ENCODE peak calls at places on chromosomes 3 and 15, in ten cellular contexts. One of them, this sample, is unnamed.

GRCh38 chr3:30073622-30074021 is 532.8 kb upstream of the TGFBR2 start:
- DNase-seq in psoas muscle: no peak
- DNase-seq in cardiac muscle cell: peak
- DNase-seq in SK-N-SH: peak
- DNase-seq in HCT116: peak
- DNase-seq in CD8-positive, alpha-beta T cell: no peak
- DNase-seq in colonic mucosa: peak
- DNase-seq in AG04450: no peak
- DNase-seq in HFF-Myc: peak
- DNase-seq in fibroblast of pulmonary artery: peak
- DNase-seq in this sample: no peak

GRCh38 chr15:38231430-38231829 is 21.2 kb upstream of the SPRED1 start:
- DNase-seq in AG04450: no peak
- DNase-seq in SK-N-SH: no peak
- DNase-seq in colonic mucosa: no peak
- DNase-seq in CD8-positive, alpha-beta T cell: no peak
- DNase-seq in psoas muscle: no peak
- DNase-seq in fibroblast of pulmonary artery: no peak
- DNase-seq in HFF-Myc: no peak
- DNase-seq in cardiac muscle cell: no peak
- DNase-seq in HCT116: no peak
- DNase-seq in this sample: no peak

GRCh38 chr15:48637639-48638038 is 7.9 kb downstream of the FBN1 start:
- DNase-seq in SK-N-SH: no peak
- DNase-seq in colonic mucosa: no peak
- DNase-seq in cardiac muscle cell: no peak
- DNase-seq in AG04450: no peak
- DNase-seq in fibroblast of pulmonary artery: no peak
- DNase-seq in HCT116: no peak
- DNase-seq in psoas muscle: no peak
- DNase-seq in HFF-Myc: no peak
- DNase-seq in CD8-positive, alpha-beta T cell: no peak
- DNase-seq in this sample: no peak

GRCh38 chr3:71885001-71885400 is 100.1 kb upstream of the PROK2 start:
- DNase-seq in cardiac muscle cell: peak
- DNase-seq in HFF-Myc: no peak
- DNase-seq in colonic mucosa: no peak
- DNase-seq in SK-N-SH: no peak
- DNase-seq in psoas muscle: no peak
- DNase-seq in CD8-positive, alpha-beta T cell: no peak
- DNase-seq in AG04450: no peak
- DNase-seq in HCT116: no peak
- DNase-seq in fibroblast of pulmonary artery: no peak
- DNase-seq in this sample: no peak

GRCh38 chr3:86982883-86983282 is 8.1 kb downstream of the VGLL3 start:
- DNase-seq in cardiac muscle cell: peak
- DNase-seq in HCT116: no peak
- DNase-seq in HFF-Myc: no peak
- DNase-seq in CD8-positive, alpha-beta T cell: no peak
- DNase-seq in colonic mucosa: no peak
- DNase-seq in AG04450: no peak
- DNase-seq in SK-N-SH: no peak
- DNase-seq in fibroblast of pulmonary artery: peak
- DNase-seq in psoas muscle: no peak
- DNase-seq in this sample: no peak

GRCh38 chr3:11350374-11350773 is 78.2 kb downstream of the ATG7 start:
- DNase-seq in HFF-Myc: no peak
- DNase-seq in colonic mucosa: no peak
- DNase-seq in AG04450: no peak
- DNase-seq in fibroblast of pulmonary artery: peak
- DNase-seq in psoas muscle: no peak
- DNase-seq in cardiac muscle cell: no peak
- DNase-seq in SK-N-SH: no peak
- DNase-seq in CD8-positive, alpha-beta T cell: no peak
- DNase-seq in HCT116: no peak
- DNase-seq in this sample: no peak

GRCh38 chr15:70669006-70669602 is 94.3 kb downstream of the UACA start:
- DNase-seq in colonic mucosa: no peak
- DNase-seq in psoas muscle: no peak
- DNase-seq in cardiac muscle cell: no peak
- DNase-seq in CD8-positive, alpha-beta T cell: no peak
- DNase-seq in HCT116: no peak
- DNase-seq in SK-N-SH: no peak
- DNase-seq in fibroblast of pulmonary artery: no peak
- DNase-seq in AG04450: no peak
- DNase-seq in HFF-Myc: no peak
- DNase-seq in this sample: no peak

GRCh38 chr3:79406175-79406574 is 361.6 kb downstream of the ROBO1 start:
- DNase-seq in HFF-Myc: no peak
- DNase-seq in CD8-positive, alpha-beta T cell: no peak
- DNase-seq in AG04450: no peak
- DNase-seq in SK-N-SH: no peak
- DNase-seq in cardiac muscle cell: peak
- DNase-seq in colonic mucosa: no peak
- DNase-seq in fibroblast of pulmonary artery: no peak
- DNase-seq in HCT116: no peak
- DNase-seq in psoas muscle: no peak
- DNase-seq in this sample: no peak

GRCh38 chr3:98705212-98705611 is 57.9 kb upstream of the ST3GAL6 start:
- DNase-seq in HCT116: no peak
- DNase-seq in fibroblast of pulmonary artery: no peak
- DNase-seq in HFF-Myc: no peak
- DNase-seq in psoas muscle: no peak
- DNase-seq in CD8-positive, alpha-beta T cell: no peak
- DNase-seq in AG04450: peak
- DNase-seq in SK-N-SH: no peak
- DNase-seq in colonic mucosa: no peak
- DNase-seq in cardiac muscle cell: no peak
- DNase-seq in this sample: no peak

GRCh38 chr15:25890532-25890931 is 27.4 kb upstream of the ATP10A start:
- DNase-seq in fibroblast of pulmonary artery: no peak
- DNase-seq in SK-N-SH: no peak
- DNase-seq in colonic mucosa: no peak
- DNase-seq in CD8-positive, alpha-beta T cell: no peak
- DNase-seq in cardiac muscle cell: no peak
- DNase-seq in HFF-Myc: no peak
- DNase-seq in HCT116: no peak
- DNase-seq in psoas muscle: no peak
- DNase-seq in AG04450: no peak
- DNase-seq in this sample: no peak

GRCh38 chr15:60392601-60392985 is 5.2 kb downstream of the ANXA2 start:
- DNase-seq in SK-N-SH: no peak
- DNase-seq in fibroblast of pulmonary artery: peak
- DNase-seq in cardiac muscle cell: peak
- DNase-seq in CD8-positive, alpha-beta T cell: no peak
- DNase-seq in HFF-Myc: no peak
- DNase-seq in HCT116: peak
- DNase-seq in AG04450: no peak
- DNase-seq in psoas muscle: no peak
- DNase-seq in colonic mucosa: no peak
- DNase-seq in this sample: no peak

GRCh38 chr15:63089260-63090043 is 32.2 kb upstream of the LACTB start:
- DNase-seq in colonic mucosa: peak
- DNase-seq in HFF-Myc: peak
- DNase-seq in SK-N-SH: peak
- DNase-seq in AG04450: peak
- DNase-seq in cardiac muscle cell: peak
- DNase-seq in CD8-positive, alpha-beta T cell: no peak
- DNase-seq in fibroblast of pulmonary artery: peak
- DNase-seq in HCT116: no peak
- DNase-seq in psoas muscle: peak
- DNase-seq in this sample: peak

GRCh38 chr3:14125193-14126016 is 553 bp downstream of the TMEM43 start:
- DNase-seq in fibroblast of pulmonary artery: peak
- DNase-seq in psoas muscle: peak
- DNase-seq in CD8-positive, alpha-beta T cell: no peak
- DNase-seq in AG04450: peak
- DNase-seq in SK-N-SH: no peak
- DNase-seq in HFF-Myc: peak
- DNase-seq in colonic mucosa: peak
- DNase-seq in HCT116: peak
- DNase-seq in cardiac muscle cell: peak
- DNase-seq in this sample: peak

GRCh38 chr15:55357774-55358173 is 38.8 kb downstream of the PIGB start:
- DNase-seq in fibroblast of pulmonary artery: peak
- DNase-seq in AG04450: peak
- DNase-seq in psoas muscle: no peak
- DNase-seq in HCT116: no peak
- DNase-seq in SK-N-SH: peak
- DNase-seq in colonic mucosa: no peak
- DNase-seq in HFF-Myc: peak
- DNase-seq in CD8-positive, alpha-beta T cell: no peak
- DNase-seq in cardiac muscle cell: peak
- DNase-seq in this sample: no peak

GRCh38 chr3:43709022-43709421 is 18.3 kb downstream of the ABHD5 start:
- DNase-seq in AG04450: no peak
- DNase-seq in HFF-Myc: no peak
- DNase-seq in psoas muscle: no peak
- DNase-seq in HCT116: no peak
- DNase-seq in fibroblast of pulmonary artery: peak
- DNase-seq in colonic mucosa: no peak
- DNase-seq in cardiac muscle cell: peak
- DNase-seq in SK-N-SH: no peak
- DNase-seq in CD8-positive, alpha-beta T cell: no peak
- DNase-seq in this sample: no peak

GRCh38 chr3:148218222-148218621 is 479.5 kb upstream of the AGTR1 start:
- DNase-seq in psoas muscle: no peak
- DNase-seq in SK-N-SH: no peak
- DNase-seq in cardiac muscle cell: peak
- DNase-seq in colonic mucosa: no peak
- DNase-seq in AG04450: no peak
- DNase-seq in HFF-Myc: no peak
- DNase-seq in fibroblast of pulmonary artery: peak
- DNase-seq in CD8-positive, alpha-beta T cell: no peak
- DNase-seq in HCT116: no peak
- DNase-seq in this sample: no peak

GRCh38 chr3:3015472-3016089 is 94.6 kb downstream of the IL5RA start:
- DNase-seq in SK-N-SH: peak
- DNase-seq in psoas muscle: no peak
- DNase-seq in fibroblast of pulmonary artery: peak
- DNase-seq in CD8-positive, alpha-beta T cell: no peak
- DNase-seq in HCT116: peak
- DNase-seq in cardiac muscle cell: peak
- DNase-seq in AG04450: no peak
- DNase-seq in HFF-Myc: no peak
- DNase-seq in colonic mucosa: peak
- DNase-seq in this sample: no peak

GRCh38 chr3:149967067-149967685 is 3.5 kb downstream of the PFN2 start:
- DNase-seq in CD8-positive, alpha-beta T cell: no peak
- DNase-seq in cardiac muscle cell: peak
- DNase-seq in AG04450: no peak
- DNase-seq in psoas muscle: no peak
- DNase-seq in HCT116: peak
- DNase-seq in HFF-Myc: no peak
- DNase-seq in SK-N-SH: no peak
- DNase-seq in colonic mucosa: no peak
- DNase-seq in fibroblast of pulmonary artery: peak
- DNase-seq in this sample: no peak

GRCh38 chr3:40169983-40170382 is 139.5 kb upstream of the EIF1B start:
- DNase-seq in HFF-Myc: no peak
- DNase-seq in CD8-positive, alpha-beta T cell: no peak
- DNase-seq in psoas muscle: no peak
- DNase-seq in HCT116: no peak
- DNase-seq in fibroblast of pulmonary artery: no peak
- DNase-seq in colonic mucosa: no peak
- DNase-seq in cardiac muscle cell: no peak
- DNase-seq in AG04450: no peak
- DNase-seq in SK-N-SH: no peak
- DNase-seq in this sample: no peak
- H3K4me3 ChIP-seq in HFF-Myc: no peak
- H3K4me3 ChIP-seq in CD8-positive, alpha-beta T cell: no peak
- H3K4me3 ChIP-seq in psoas muscle: no peak
- H3K4me3 ChIP-seq in HCT116: no peak
- H3K4me3 ChIP-seq in fibroblast of pulmonary artery: no peak
- H3K4me3 ChIP-seq in colonic mucosa: no peak
- H3K4me3 ChIP-seq in cardiac muscle cell: no peak
- H3K4me3 ChIP-seq in AG04450: no peak
- H3K4me3 ChIP-seq in SK-N-SH: no peak
- H3K4me3 ChIP-seq in this sample: no peak

DNA sequence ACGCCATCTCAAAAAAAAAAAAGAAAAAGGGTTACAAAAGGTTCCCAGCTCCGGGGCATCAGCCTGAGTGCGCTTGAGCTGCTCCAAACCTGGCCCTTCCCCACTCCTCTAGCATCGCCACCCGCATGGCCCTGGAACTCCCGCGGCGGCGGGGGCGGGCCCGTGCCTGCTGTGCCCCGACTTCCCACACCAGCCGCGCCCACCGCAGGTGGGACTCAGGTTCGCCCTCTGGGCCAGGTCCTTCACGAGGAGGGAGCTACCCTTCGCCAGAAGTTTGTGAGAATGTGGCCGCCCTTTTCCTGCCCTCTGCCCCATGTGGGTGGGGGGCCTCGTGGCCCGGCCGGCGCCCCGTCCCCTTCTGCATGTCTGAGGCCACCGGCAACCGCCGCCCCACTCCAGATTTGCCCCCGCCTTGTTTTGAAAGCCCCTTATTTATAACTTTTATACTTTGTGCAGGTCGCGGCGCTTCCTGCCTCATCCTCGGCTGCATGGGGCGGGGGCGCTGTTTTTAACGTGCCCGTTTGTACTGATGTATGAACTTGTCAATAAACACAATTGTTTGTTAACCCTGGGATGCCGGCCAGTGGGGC is 507 bp upstream of the JMJD7 start:
- DNase-seq in fibroblast of pulmonary artery: no peak
- DNase-seq in psoas muscle: no peak
- DNase-seq in HFF-Myc: no peak
- DNase-seq in colonic mucosa: peak
- DNase-seq in HCT116: no peak
- DNase-seq in SK-N-SH: no peak
- DNase-seq in CD8-positive, alpha-beta T cell: no peak
- DNase-seq in AG04450: no peak
- DNase-seq in cardiac muscle cell: no peak
- DNase-seq in this sample: no peak
- TF ChIP-seq CTCF in fibroblast of pulmonary artery: no peak
- TF ChIP-seq CTCF in psoas muscle: no peak
- TF ChIP-seq CTCF in HFF-Myc: no peak
- TF ChIP-seq CTCF in colonic mucosa: no peak
- TF ChIP-seq CTCF in HCT116: no peak
- TF ChIP-seq CTCF in SK-N-SH: no peak
- TF ChIP-seq CTCF in CD8-positive, alpha-beta T cell: no peak
- TF ChIP-seq CTCF in AG04450: peak
- TF ChIP-seq CTCF in cardiac muscle cell: no peak
- TF ChIP-seq CTCF in this sample: no peak

GRCh38 chr15:100308222-100309007 is 33.4 kb downstream of the ADAMTS17 start:
- DNase-seq in fibroblast of pulmonary artery: peak
- DNase-seq in CD8-positive, alpha-beta T cell: no peak
- DNase-seq in SK-N-SH: no peak
- DNase-seq in HCT116: no peak
- DNase-seq in cardiac muscle cell: peak
- DNase-seq in HFF-Myc: no peak
- DNase-seq in AG04450: no peak
- DNase-seq in psoas muscle: peak
- DNase-seq in colonic mucosa: no peak
- DNase-seq in this sample: peak
- H3K4me3 ChIP-seq in fibroblast of pulmonary artery: no peak
- H3K4me3 ChIP-seq in CD8-positive, alpha-beta T cell: no peak
- H3K4me3 ChIP-seq in SK-N-SH: no peak
- H3K4me3 ChIP-seq in HCT116: no peak
- H3K4me3 ChIP-seq in cardiac muscle cell: no peak
- H3K4me3 ChIP-seq in HFF-Myc: no peak
- H3K4me3 ChIP-seq in AG04450: no peak
- H3K4me3 ChIP-seq in psoas muscle: no peak
- H3K4me3 ChIP-seq in colonic mucosa: no peak
- H3K4me3 ChIP-seq in this sample: no peak

GRCh38 chr15:84638103-84638502 is 16.0 kb downstream of the WDR73 start:
- DNase-seq in AG04450: no peak
- DNase-seq in colonic mucosa: no peak
- DNase-seq in cardiac muscle cell: no peak
- DNase-seq in SK-N-SH: no peak
- DNase-seq in fibroblast of pulmonary artery: no peak
- DNase-seq in CD8-positive, alpha-beta T cell: no peak
- DNase-seq in HCT116: no peak
- DNase-seq in HFF-Myc: no peak
- DNase-seq in psoas muscle: no peak
- DNase-seq in this sample: no peak
- TF ChIP-seq CTCF in AG04450: no peak
- TF ChIP-seq CTCF in colonic mucosa: no peak
- TF ChIP-seq CTCF in cardiac muscle cell: no peak
- TF ChIP-seq CTCF in SK-N-SH: no peak
- TF ChIP-seq CTCF in fibroblast of pulmonary artery: no peak
- TF ChIP-seq CTCF in CD8-positive, alpha-beta T cell: no peak
- TF ChIP-seq CTCF in HCT116: no peak
- TF ChIP-seq CTCF in HFF-Myc: no peak
- TF ChIP-seq CTCF in psoas muscle: peak
- TF ChIP-seq CTCF in this sample: no peak

This sample was measured in dorsolateral prefrontal cortex.